ENCODE peak calls at places on chromosomes 3 and 15, in nine cellular contexts. W, L, Z, R, B, G, X, O and E are unnamed samples.
A peak's percentile ranks its signal among the peaks of the same experiment; 100 is the strongest.

GRCh38 chr3:195384952-195385351 is 57.9 kb downstream of the ACAP2 start:
- DNase-seq in W (peak; percentile 35), L (no peak), Z (no peak), R (no peak), B (no peak), G (no peak), X (no peak), O (no peak), E (no peak)

GRCh38 chr3:58492385-58492970 is 582 bp downstream of the KCTD6 start:
- DNase-seq in W (no peak), L (no peak), Z (no peak), R (no peak), B (no peak), G (no peak), X (no peak), O (no peak), E (no peak)

GRCh38 chr3:59006791-59007517 is 42.9 kb downstream of the CFAP20DC start:
- DNase-seq in W (no peak), L (no peak), Z (no peak), R (peak; percentile 8), B (peak; percentile 69), G (peak; percentile 59), X (no peak), O (peak; percentile 76), E (no peak)

GRCh38 chr3:142929109-142929508 is 34.4 kb downstream of the PAQR9 start:
- DNase-seq in W (peak; percentile 82), L (no peak), Z (peak; percentile 11), R (peak; percentile 28), B (peak; percentile 54), G (peak; percentile 56), X (peak; percentile 43), O (peak; percentile 61), E (peak; percentile 39)

GRCh38 chr3:69541059-69541471 is 155.2 kb upstream of the FRMD4B start:
- DNase-seq in W (no peak), L (no peak), Z (no peak), R (no peak), B (peak; percentile 12), G (no peak), X (no peak), O (no peak), E (no peak)

GRCh38 chr15:56244811-56245576 is 1.3 kb upstream of the RFX7 start:
- DNase-seq in W (no peak), L (peak; percentile 6), Z (no peak), R (no peak), B (no peak), G (peak; percentile 38), X (no peak), O (no peak), E (no peak)

GRCh38 chr15:80667895-80668430 is 27.1 kb upstream of the ABHD17C start:
- DNase-seq in W (no peak), L (no peak), Z (no peak), R (no peak), B (no peak), G (no peak), X (no peak), O (no peak), E (no peak)

GRCh38 chr15:80202641-80203360 is 49.2 kb downstream of the CTXND1 start:
- DNase-seq in W (no peak), L (no peak), Z (no peak), R (no peak), B (no peak), G (no peak), X (no peak), O (no peak), E (no peak)

GRCh38 chr3:127674793-127675189 is 2.0 kb downstream of the ABTB1 start:
- DNase-seq in W (no peak), L (no peak), Z (no peak), R (no peak), B (no peak), G (peak; percentile 28), X (no peak), O (no peak), E (no peak)

GRCh38 chr3:119600732-119601131 is 3.0 kb downstream of the PLA1A start:
- DNase-seq in W (peak; percentile 12), L (no peak), Z (no peak), R (peak; percentile 40), B (no peak), G (peak; percentile 53), X (no peak), O (no peak), E (no peak)

GRCh38 chr3:112734171-112734570 is 93.2 kb upstream of the CCDC80 start:
- DNase-seq in W (no peak), L (no peak), Z (peak; percentile 20), R (no peak), B (peak; percentile 52), G (no peak), X (no peak), O (peak; percentile 61), E (no peak)

GRCh38 chr15:99985878-99986277 is 252.6 kb upstream of the LYSMD4 start:
- DNase-seq in W (no peak), L (no peak), Z (no peak), R (no peak), B (no peak), G (no peak), X (no peak), O (no peak), E (no peak)

GRCh38 chr3:126519506-126520455 is 2.2 kb upstream of the UROC1 start:
- DNase-seq in W (no peak), L (no peak), Z (no peak), R (no peak), B (no peak), G (peak; percentile 25), X (no peak), O (no peak), E (no peak)

GRCh38 chr15:80288131-80288530 is 36.1 kb upstream of the CTXND1 start:
- DNase-seq in W (no peak), L (no peak), Z (no peak), R (peak; percentile 65), B (no peak), G (no peak), X (no peak), O (no peak), E (no peak)

GRCh38 chr3:117868766-117869165 is 1159.2 kb downstream of the TUSC7 start:
- DNase-seq in W (no peak), L (no peak), Z (no peak), R (no peak), B (peak; percentile 39), G (no peak), X (no peak), O (peak; percentile 60), E (no peak)